ENCODE peak calls at places on chromosome 16, in five cellular contexts. C, M, Q, E and T are unnamed samples.

GRCh38 chr16:71722801-71723536 is 1.5 kb downstream of the PHLPP2 start:
- DNase-seq in C (peak), Q (peak), E (peak), M (peak), T (peak)

GRCh38 chr16:6643083-6643686 is 689.5 kb upstream of the RBFOX1 start:
- DNase-seq in E (peak), Q (no peak), C (peak), M (no peak), T (no peak)

GRCh38 chr16:13866073-13866472 is 53.9 kb upstream of the ERCC4 start:
- DNase-seq in Q (peak), M (peak), C (peak), E (peak), T (peak)

GRCh38 chr16:66275795-66276428 is 90.6 kb upstream of the CDH5 start:
- DNase-seq in C (no peak), Q (no peak), M (no peak), E (peak), T (no peak)

GRCh38 chr16:30476991-30477390 is 4.4 kb downstream of the ITGAL start:
- DNase-seq in C (no peak), M (no peak), Q (no peak), E (no peak), T (no peak)

GRCh38 chr16:84673203-84673535 is 24.9 kb downstream of the KLHL36 start:
- DNase-seq in C (no peak), E (no peak), Q (no peak), M (no peak), T (no peak)

GRCh38 chr16:57304169-57305061 is 19.9 kb upstream of the PLLP start:
- DNase-seq in Q (peak), E (peak), C (no peak), M (no peak), T (peak)

GRCh38 chr16:2768403-2769089 is 8.5 kb downstream of the ELOB start:
- DNase-seq in C (no peak), Q (no peak), M (no peak), E (no peak), T (no peak)

GRCh38 chr16:47732122-47732805 is 271.1 kb downstream of the PHKB start:
- DNase-seq in E (peak), C (no peak), Q (no peak), M (no peak), T (no peak)

GRCh38 chr16:85490971-85491771 is 122.0 kb upstream of the GSE1 start:
- DNase-seq in M (no peak), E (no peak), C (peak), Q (no peak), T (no peak)

GRCh38 chr16:5004311-5004710 is 29.4 kb downstream of the NAGPA start:
- DNase-seq in E (no peak), C (no peak), Q (no peak), M (no peak), T (no peak)

GRCh38 chr16:51302042-51302441 is 151.0 kb upstream of the SALL1 start:
- DNase-seq in M (no peak), C (no peak), Q (no peak), E (no peak), T (no peak)

GRCh38 chr16:58049697-58050185 is 24.2 kb downstream of the MMP15 start:
- DNase-seq in Q (peak), E (no peak), C (no peak), M (no peak), T (no peak)

GRCh38 chr16:82093901-82094300 is 58.8 kb downstream of the HSD17B2 start:
- DNase-seq in M (no peak), C (no peak), Q (no peak), E (no peak), T (no peak)

GRCh38 chr16:8923199-8923598 is 40.5 kb downstream of the USP7 start:
- DNase-seq in Q (no peak), E (no peak), C (no peak), M (no peak), T (no peak)

GRCh38 chr16:55510185-55510805 is 1.4 kb downstream of the LPCAT2 start:
- DNase-seq in Q (no peak), M (no peak), C (no peak), E (no peak), T (no peak)

GRCh38 chr16:8254425-8254824 is 335.9 kb downstream of the TMEM114 start:
- DNase-seq in C (no peak), M (no peak), Q (no peak), E (no peak), T (no peak)

GRCh38 chr16:11052080-11052808 is 107.9 kb downstream of the CLEC16A start:
- DNase-seq in E (no peak), C (peak), Q (no peak), M (no peak), T (no peak)

GRCh38 chr16:12879812-12880211 is 21.6 kb upstream of the SHISA9 start:
- DNase-seq in E (no peak), C (no peak), M (no peak), Q (no peak), T (no peak)

GRCh38 chr16:27107185-27107592 is 40.5 kb downstream of the C16orf82 start:
- DNase-seq in Q (no peak), C (no peak), E (no peak), M (no peak), T (no peak)

GRCh38 chr16:2520784-2521577 is 810 bp downstream of the AMDHD2 start:
- DNase-seq in C (peak), Q (peak), E (no peak), M (no peak), T (peak)

GRCh38 chr16:52547001-52547833 is at the start of gene TOX3:
- DNase-seq in C (no peak), Q (no peak), M (peak), E (no peak), T (no peak)

GRCh38 chr16:13390093-13390985 is 488.9 kb downstream of the SHISA9 start:
- DNase-seq in E (peak), M (no peak), C (no peak), Q (no peak), T (no peak)

GRCh38 chr16:22300427-22301071 is 3.3 kb downstream of the POLR3E start:
- DNase-seq in C (peak), M (no peak), E (peak), Q (peak), T (no peak)

GRCh38 chr16:14527411-14528044 is 102.5 kb downstream of the PARN start:
- DNase-seq in M (no peak), C (no peak), Q (no peak), E (no peak), T (peak)

GRCh38 chr16:80804451-80805383 is at the start of gene CDYL2:
- DNase-seq in Q (no peak), C (peak), M (no peak), E (no peak), T (no peak)